ENCODE peak calls at places on chromosomes 13 and 19, in ten cellular contexts. L, R, J, G, Y, I, X, F, N and H are unnamed samples.

GRCh38 chr19:34666958-34667265 is 10.0 kb downstream of the SCGB2B2 start:
- DNase-seq in X (no peak), G (no peak), L (no peak), N (no peak), I (no peak), F (no peak), R (no peak), Y (no peak), J (no peak), H (no peak)

GRCh38 chr19:53906211-53907192 is 2.6 kb upstream of the CACNG7 start:
- DNase-seq in I (peak), X (no peak), G (peak), L (no peak), N (peak), R (peak), J (peak), F (no peak), Y (peak), H (no peak)

GRCh38 chr13:39297664-39298171 is 259.5 kb downstream of the NHLRC3 start:
- DNase-seq in N (no peak), J (no peak), I (no peak), F (no peak), G (no peak), Y (no peak), L (no peak), R (no peak), X (no peak), H (no peak)

GRCh38 chr19:30671622-30672051 is 299.5 kb downstream of the ZNF536 start:
- DNase-seq in J (no peak), F (no peak), I (no peak), X (no peak), L (no peak), N (peak), Y (no peak), R (no peak), G (no peak), H (no peak)

GRCh38 chr13:88281846-88282245 is 610.7 kb downstream of the SLITRK5 start:
- DNase-seq in Y (no peak), F (no peak), R (no peak), J (no peak), G (no peak), X (no peak), L (no peak), I (no peak), N (no peak), H (no peak)

GRCh38 chr19:3061214-3062161 is 807 bp downstream of the TLE5 start:
- DNase-seq in I (peak), F (no peak), R (no peak), N (no peak), G (peak), J (no peak), X (no peak), Y (peak), L (peak), H (no peak)

GRCh38 chr13:40503026-40503425 is 163.4 kb downstream of the FOXO1 start:
- DNase-seq in J (no peak), I (no peak), L (no peak), X (no peak), G (no peak), F (no peak), Y (no peak), N (no peak), R (no peak), H (no peak)

GRCh38 chr13:97301382-97302095 is 79.4 kb downstream of the MBNL2 start:
- DNase-seq in Y (peak), J (no peak), L (no peak), R (no peak), I (no peak), N (no peak), X (no peak), G (no peak), F (no peak), H (no peak)

GRCh38 chr19:50838239-50838638 is 4.9 kb upstream of the KLK15 start:
- DNase-seq in N (no peak), G (no peak), R (no peak), X (no peak), I (no peak), Y (no peak), J (no peak), L (no peak), F (no peak), H (no peak)

GRCh38 chr13:39217471-39217870 is 179.2 kb downstream of the NHLRC3 start:
- DNase-seq in N (no peak), R (no peak), I (no peak), X (no peak), L (no peak), J (no peak), F (peak), G (no peak), Y (no peak), H (no peak)

GRCh38 chr13:101397742-101398141 is 18.6 kb downstream of the NALCN start:
- DNase-seq in J (no peak), G (no peak), L (no peak), Y (no peak), R (no peak), I (no peak), N (no peak), F (no peak), X (no peak), H (no peak)

GRCh38 chr19:45061965-45062364 is 14.3 kb downstream of the ZNF296 start:
- DNase-seq in I (no peak), F (no peak), N (no peak), R (no peak), Y (no peak), X (no peak), L (no peak), G (no peak), J (no peak), H (no peak)

GRCh38 chr13:35966024-35966423 is 165.2 kb downstream of the DCLK1 start:
- DNase-seq in N (no peak), X (no peak), J (no peak), L (no peak), R (no peak), G (no peak), F (no peak), Y (no peak), I (no peak), H (no peak)

GRCh38 chr13:29707876-29708543 is 112.5 kb upstream of the SLC7A1 start:
- DNase-seq in N (no peak), Y (peak), J (peak), L (peak), R (peak), G (peak), I (no peak), F (peak), X (no peak), H (no peak)

GRCh38 chr13:23505007-23505406 is 65.2 kb upstream of the TNFRSF19 start:
- DNase-seq in X (no peak), L (no peak), F (no peak), G (no peak), Y (no peak), J (peak), R (no peak), N (no peak), I (no peak), H (no peak)

GRCh38 chr13:91533354-91533753 is 134.9 kb downstream of the GPC5 start:
- DNase-seq in N (no peak), F (no peak), G (no peak), J (no peak), R (no peak), X (no peak), L (no peak), I (no peak), Y (no peak), H (no peak)

GRCh38 chr13:27006519-27007161 is 165.0 kb downstream of the USP12 start:
- DNase-seq in I (peak), L (peak), R (peak), N (no peak), X (no peak), Y (no peak), G (no peak), F (no peak), J (peak), H (no peak)

GRCh38 chr19:32819415-32820400 is 49.9 kb downstream of the SLC7A9 start:
- DNase-seq in F (no peak), N (no peak), J (no peak), R (no peak), L (no peak), X (no peak), Y (no peak), G (no peak), I (no peak), H (no peak)

GRCh38 chr19:6064016-6064702 is 46.1 kb downstream of the RFX2 start:
- DNase-seq in Y (no peak), G (no peak), N (no peak), L (no peak), I (no peak), X (peak), R (no peak), F (no peak), J (no peak), H (peak)